ENCODE peak calls at places on chromosome 16, in five cellular contexts. B is thoracic aorta, X is brain microvascular endothelial cell, A is uterus, S is psoas muscle. H is an unnamed sample.

GRCh38 chr16:50942143-50942542 is 200.3 kb downstream of the CYLD start:
- DNase-seq in B (no peak), X (no peak), A (no peak), S (no peak), H (no peak)

GRCh38 chr16:89478576-89479221 is 11.7 kb downstream of the ANKRD11 start:
- DNase-seq in B (no peak), X (no peak), A (no peak), S (peak), H (no peak)

GRCh38 chr16:69073181-69073669 is 32.2 kb upstream of the HAS3 start:
- DNase-seq in B (no peak), X (peak), A (no peak), S (no peak), H (no peak)

GRCh38 chr16:79605999-79606398 is 5.5 kb upstream of the MAF start:
- DNase-seq in B (no peak), X (peak), A (peak), S (no peak), H (no peak)

GRCh38 chr16:49494386-49495150 is 121.0 kb downstream of the C16orf78 start:
- DNase-seq in B (no peak), X (no peak), A (no peak), S (peak), H (no peak)

GRCh38 chr16:22126037-22126558 is 33.8 kb downstream of the VWA3A start:
- DNase-seq in B (no peak), X (no peak), A (no peak), S (no peak), H (no peak)

GRCh38 chr16:71513302-71513701 is 12.9 kb upstream of the CHST4 start:
- DNase-seq in B (no peak), X (no peak), A (no peak), S (no peak), H (no peak)

GRCh38 chr16:81158964-81159363 is 62.8 kb upstream of the GCSH start:
- DNase-seq in B (no peak), X (no peak), A (no peak), S (no peak), H (no peak)

GRCh38 chr16:86963600-86964575 is 353.3 kb downstream of the C16orf95 start:
- DNase-seq in B (no peak), X (no peak), A (no peak), S (no peak), H (no peak)

GRCh38 chr16:23535901-23536300 is 21.2 kb downstream of the EARS2 start:
- DNase-seq in B (no peak), X (no peak), A (no peak), S (no peak), H (no peak)

GRCh38 chr16:73846292-73846849 is 450.2 kb upstream of the PSMD7 start:
- DNase-seq in B (no peak), X (peak), A (no peak), S (no peak), H (no peak)

GRCh38 chr16:12099451-12100123 is 123.1 kb downstream of the SNX29 start:
- DNase-seq in B (no peak), X (no peak), A (no peak), S (no peak), H (no peak)

GRCh38 chr16:87461466-87461975 is 31.3 kb downstream of the ZCCHC14 start:
- DNase-seq in B (peak), X (no peak), A (peak), S (peak), H (peak)

GRCh38 chr16:22670551-22670970 is 143.4 kb upstream of the HS3ST2 start:
- DNase-seq in B (no peak), X (no peak), A (no peak), S (no peak), H (no peak)

GRCh38 chr16:12406840-12407690 is 396.6 kb downstream of the CPPED1 start:
- DNase-seq in B (no peak), X (no peak), A (no peak), S (no peak), H (no peak)

GRCh38 chr16:84324439-84325262 is 30.0 kb downstream of the WFDC1 start:
- DNase-seq in B (no peak), X (no peak), A (no peak), S (no peak), H (no peak)

GRCh38 chr16:89104930-89105571 is 11.4 kb downstream of the ACSF3 start:
- DNase-seq in B (no peak), X (no peak), A (no peak), S (peak), H (no peak)

GRCh38 chr16:85911531-85911930 is 12.6 kb downstream of the IRF8 start:
- DNase-seq in B (no peak), X (no peak), A (no peak), S (no peak), H (no peak)

GRCh38 chr16:17173134-17173729 is 297.5 kb downstream of the XYLT1 start:
- DNase-seq in B (no peak), X (no peak), A (peak), S (no peak), H (peak)

GRCh38 chr16:83967838-83968482 is at the start of gene NECAB2:
- DNase-seq in B (no peak), X (no peak), A (no peak), S (peak), H (no peak)

GRCh38 chr16:71794943-71795342 is 13.7 kb downstream of the AP1G1 start:
- DNase-seq in B (no peak), X (no peak), A (no peak), S (no peak), H (no peak)

GRCh38 chr16:82440336-82440735 is 186.4 kb upstream of the CDH13 start:
- DNase-seq in B (no peak), X (no peak), A (no peak), S (no peak), H (no peak)

GRCh38 chr16:11088432-11088794 is 144.0 kb downstream of the CLEC16A start:
- DNase-seq in B (no peak), X (no peak), A (no peak), S (no peak), H (no peak)

GRCh38 chr16:72596373-72596772 is 424.4 kb upstream of the PMFBP1 start:
- DNase-seq in B (no peak), X (no peak), A (no peak), S (no peak), H (no peak)

GRCh38 chr16:4618645-4619418 is 4.1 kb upstream of the UBALD1 start:
- DNase-seq in B (no peak), X (no peak), A (no peak), S (no peak), H (no peak)

GRCh38 chr16:86911311-86911999 is 333.1 kb downstream of the FOXL1 start:
- DNase-seq in B (no peak), X (no peak), A (no peak), S (no peak), H (no peak)

GRCh38 chr16:13909872-13910303 is 10.1 kb upstream of the ERCC4 start:
- DNase-seq in B (peak), X (peak), A (no peak), S (no peak), H (peak)

GRCh38 chr16:15976929-15977637 is 27.7 kb downstream of the ABCC1 start:
- DNase-seq in B (no peak), X (no peak), A (no peak), S (peak), H (no peak)

GRCh38 chr16:89502319-89502843 is 5.8 kb upstream of the SPG7 start:
- DNase-seq in B (no peak), X (no peak), A (no peak), S (no peak), H (no peak)

GRCh38 chr16:71927383-71927782 is 32.1 kb downstream of the IST1 start:
- DNase-seq in B (peak), X (peak), A (peak), S (no peak), H (no peak)

GRCh38 chr16:14325502-14325901 is 254.4 kb downstream of the MRTFB start:
- DNase-seq in B (no peak), X (no peak), A (no peak), S (no peak), H (no peak)

GRCh38 chr16:66516172-66516807 is 33.6 kb downstream of the TK2 start:
- DNase-seq in B (no peak), X (no peak), A (no peak), S (no peak), H (no peak)
- H3K27ac ChIP-seq in B (peak), X (no peak), A (peak), S (peak), H (peak)

DNA sequence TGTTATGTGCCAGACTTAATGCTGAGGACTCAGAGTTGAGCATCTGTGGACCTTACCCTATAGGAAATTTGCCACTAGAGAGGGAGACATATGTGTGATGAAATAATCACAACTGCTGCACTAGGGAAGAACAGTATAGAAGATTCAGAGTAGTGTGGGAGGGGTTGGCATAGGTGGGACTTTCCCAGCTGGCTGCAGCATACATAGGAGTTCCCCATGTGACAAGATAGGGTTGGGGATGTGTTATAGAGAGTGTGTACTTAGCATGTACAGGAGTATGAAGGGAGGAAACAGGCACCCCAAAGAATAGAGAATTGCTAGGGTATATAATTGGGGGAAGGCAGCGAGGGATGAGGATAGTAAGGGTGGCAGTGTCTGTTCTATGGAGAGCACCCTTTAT is 2.9 kb downstream of the NUP93 start:
- DNase-seq in B (no peak), X (no peak), A (no peak), S (no peak), H (no peak)
- H3K4me3 ChIP-seq in B (no peak), X (no peak), A (no peak), S (no peak), H (no peak)

DNA sequence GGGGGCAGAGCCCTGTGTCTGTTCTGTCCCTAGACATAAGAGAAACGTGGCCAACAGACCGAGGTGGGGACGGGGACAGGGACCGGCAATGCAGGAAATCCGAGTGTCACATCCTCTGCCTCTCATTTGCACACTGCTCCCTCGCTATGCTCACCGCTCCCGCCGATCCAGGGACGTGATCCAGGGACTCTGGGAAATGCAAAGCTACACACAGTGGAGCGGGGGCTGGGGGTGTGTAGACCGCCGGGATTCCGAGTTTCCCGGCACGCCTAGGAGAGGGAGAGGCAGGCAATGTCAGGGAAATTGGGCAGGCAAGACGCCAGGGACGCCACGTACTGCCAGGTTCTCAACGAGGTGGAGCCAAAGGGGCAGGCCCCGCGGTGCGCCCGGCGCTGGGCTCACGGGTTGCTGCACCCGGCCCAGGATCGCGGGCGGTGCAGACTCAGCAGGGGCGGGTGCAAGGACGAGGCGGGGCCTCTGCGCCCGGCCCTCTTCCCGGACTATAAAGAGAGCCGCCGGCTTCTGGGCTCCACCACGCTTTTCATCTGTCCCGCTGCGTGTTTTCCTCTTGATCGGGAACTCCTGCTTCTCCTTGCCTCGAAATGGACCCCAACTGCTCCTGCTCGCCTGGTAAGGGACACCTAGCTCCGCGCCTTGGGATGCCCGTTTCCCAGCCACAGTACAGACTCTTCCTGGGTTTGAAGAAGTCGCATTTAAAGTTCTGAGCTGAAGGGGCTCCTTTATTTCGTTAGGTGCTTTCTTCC is at the start of gene MT1X:
- DNase-seq in B (peak), X (peak), A (peak), S (peak), H (peak)
- H3K27ac ChIP-seq in B (peak), X (peak), A (peak), S (peak), H (peak)

DNA sequence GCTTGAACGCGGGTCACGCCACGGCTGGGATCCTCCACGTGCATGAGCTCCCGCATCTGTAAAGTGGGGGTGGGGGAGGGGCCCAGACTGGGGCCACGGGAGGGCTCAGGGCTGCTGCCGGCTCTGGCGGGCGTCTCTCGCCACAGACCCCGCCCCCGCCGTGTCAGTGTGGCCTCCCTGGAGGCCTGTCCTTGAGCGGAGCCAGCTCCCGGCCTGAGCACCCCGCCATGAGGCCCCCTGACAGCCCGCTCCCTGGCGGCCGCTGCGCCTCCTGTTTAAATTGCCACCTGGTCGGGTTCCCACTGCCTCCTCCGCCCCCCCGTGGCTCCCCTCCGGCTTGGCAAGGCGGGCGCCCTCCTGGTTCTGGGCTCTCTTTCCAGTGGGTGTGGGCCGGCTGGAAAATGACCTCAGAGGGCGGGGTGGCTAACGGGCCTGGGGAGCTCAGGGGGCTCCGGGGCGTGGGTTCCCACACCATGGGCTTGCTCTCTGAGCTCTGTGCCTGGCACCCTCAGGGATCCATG is 42.1 kb upstream of the SSTR5 start:
- DNase-seq in B (no peak), X (no peak), A (no peak), S (no peak), H (no peak)
- H3K4me3 ChIP-seq in B (no peak), X (no peak), A (no peak), S (no peak), H (peak)

GRCh38 chr16:3529175-3529574 is 28.4 kb downstream of the CLUAP1 start:
- DNase-seq in B (no peak), X (no peak), A (no peak), S (no peak), H (no peak)
- H3K27ac ChIP-seq in B (no peak), X (no peak), A (no peak), S (no peak), H (no peak)

DNA sequence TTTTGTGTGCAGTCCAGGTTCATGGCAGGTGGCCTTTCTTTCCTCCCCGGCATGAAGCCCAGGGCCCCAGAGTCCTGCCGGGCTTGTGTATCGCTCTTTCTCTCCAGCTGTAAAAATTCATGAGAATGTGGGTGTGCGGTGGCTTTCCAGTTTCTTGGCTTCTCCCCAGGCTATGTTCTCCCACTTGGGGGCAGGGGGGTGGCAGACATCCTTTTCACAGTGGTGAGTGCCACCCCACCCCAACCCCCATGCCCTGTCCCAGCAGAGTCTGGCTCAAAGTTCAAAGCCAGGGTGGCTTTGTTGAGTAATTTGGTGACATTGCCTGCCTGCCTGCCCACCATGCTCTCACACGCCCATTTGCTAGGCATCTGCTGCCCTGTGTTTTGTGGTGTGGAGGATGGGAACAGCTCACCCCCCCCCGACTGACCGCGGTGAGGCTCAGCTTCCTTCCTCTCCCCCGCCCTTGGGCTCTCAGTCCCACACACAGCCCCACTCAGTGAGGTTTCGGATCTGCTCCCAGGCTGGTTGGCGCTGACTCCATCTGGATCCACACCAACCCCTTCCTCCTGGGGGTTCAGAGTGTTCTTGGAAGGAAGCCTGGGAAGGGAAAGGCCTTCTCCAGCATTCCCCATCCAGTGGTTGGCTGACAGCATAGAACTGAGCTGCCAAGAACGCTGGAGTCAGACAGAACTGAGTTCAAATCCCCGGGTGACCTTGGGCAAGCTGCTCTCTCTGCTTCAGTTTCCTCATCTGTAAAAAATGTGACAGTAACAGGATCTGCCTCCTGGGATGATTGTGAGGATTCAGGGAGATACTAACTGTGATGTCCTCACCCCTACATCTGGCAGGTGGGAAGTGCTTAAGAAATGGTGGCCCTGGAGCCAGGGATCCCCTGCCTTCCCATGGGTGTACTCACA is 36.1 kb downstream of the CHD9 start:
- DNase-seq in B (peak), X (peak), A (peak), S (peak), H (peak)
- H3K4me3 ChIP-seq in B (peak), X (peak), A (no peak), S (peak), H (peak)

GRCh38 chr16:30401768-30402425 is 5.5 kb upstream of the ZNF771 start:
- DNase-seq in B (no peak), X (no peak), A (no peak), S (no peak), H (no peak)
- H3K27ac ChIP-seq in B (no peak), X (no peak), A (peak), S (no peak), H (no peak)

GRCh38 chr16:2748757-2749455 is 3.5 kb upstream of the SRRM2 start:
- DNase-seq in B (no peak), X (no peak), A (no peak), S (no peak), H (no peak)

GRCh38 chr16:2745116-2745890 is 7.1 kb upstream of the SRRM2 start:
- DNase-seq in B (no peak), X (no peak), A (no peak), S (no peak), H (no peak)

GRCh38 chr16:2744711-2745110 is 7.7 kb upstream of the SRRM2 start:
- DNase-seq in B (no peak), X (no peak), A (no peak), S (no peak), H (no peak)

GRCh38 chr16:2743007-2743810 is 9.2 kb upstream of the SRRM2 start:
- DNase-seq in B (no peak), X (no peak), A (no peak), S (no peak), H (no peak)

DNA sequence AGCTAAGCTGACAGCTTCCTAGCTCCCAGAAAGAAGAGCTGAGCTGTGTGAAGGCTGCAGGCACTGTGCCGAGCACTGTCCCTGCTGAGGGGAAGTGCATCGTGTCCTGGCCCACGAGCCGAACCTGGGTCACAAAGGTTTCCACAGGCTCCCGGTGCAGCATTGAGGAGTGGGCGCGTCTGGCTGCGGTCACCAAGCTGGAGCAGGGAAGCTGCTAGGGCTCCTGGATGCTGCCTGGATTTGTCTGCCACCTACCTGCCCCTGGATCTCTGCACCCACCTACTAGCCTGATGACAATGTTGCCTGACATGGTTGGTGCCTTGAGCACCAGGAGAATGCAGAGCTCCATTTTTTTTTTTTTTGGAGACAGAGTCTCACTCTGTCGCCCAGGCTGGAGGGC is 6.5 kb upstream of the SRRM2 start:
- DNase-seq in B (no peak), X (no peak), A (no peak), S (no peak), H (no peak)
- H3K4me3 ChIP-seq in B (no peak), X (no peak), A (no peak), S (no peak), H (no peak)

H was measured in heart left ventricle.